ENCODE peak calls at places on chromosomes 12 and 14, in seven cellular contexts. T, P, F, C, M, B and Y are unnamed samples.

GRCh38 chr12:6852651-6853354 is 853 bp downstream of the USP5 start:
- DNase-seq in T (peak), P (peak), F (no peak), C (peak), M (peak), B (peak), Y (peak)

GRCh38 chr14:100498068-100498467 is 89.1 kb downstream of the BEGAIN start:
- DNase-seq in T (no peak), P (no peak), F (no peak), C (no peak), M (no peak), B (no peak), Y (no peak)

GRCh38 chr14:79861111-79861510 is 350.2 kb downstream of the DIO2 start:
- DNase-seq in T (no peak), P (no peak), F (no peak), C (no peak), M (no peak), B (no peak), Y (no peak)

GRCh38 chr12:84056-84455 is 17.5 kb downstream of the IQSEC3 start:
- DNase-seq in T (no peak), P (no peak), F (no peak), C (no peak), M (no peak), B (no peak), Y (no peak)

GRCh38 chr14:56198438-56198837 is 80.2 kb downstream of the PELI2 start:
- DNase-seq in T (no peak), P (no peak), F (no peak), C (no peak), M (no peak), B (no peak), Y (no peak)

GRCh38 chr14:22864979-22865378 is 6.6 kb upstream of the LRP10 start:
- DNase-seq in T (no peak), P (no peak), F (no peak), C (no peak), M (no peak), B (no peak), Y (no peak)

GRCh38 chr12:13223941-13224340 is 27.4 kb downstream of the EMP1 start:
- DNase-seq in T (no peak), P (no peak), F (no peak), C (no peak), M (no peak), B (peak), Y (no peak)

GRCh38 chr14:87896393-87897380 is 96.3 kb downstream of the GALC start:
- DNase-seq in T (peak), P (peak), F (no peak), C (peak), M (peak), B (peak), Y (no peak)

GRCh38 chr12:3453947-3454675 is 36.9 kb upstream of the PRMT8 start:
- DNase-seq in T (no peak), P (peak), F (no peak), C (peak), M (no peak), B (peak), Y (no peak)

GRCh38 chr12:124338448-124338847 is 43.6 kb downstream of the RFLNA start:
- DNase-seq in T (no peak), P (no peak), F (no peak), C (no peak), M (no peak), B (no peak), Y (no peak)

GRCh38 chr14:36333106-36333505 is 12.7 kb upstream of the MBIP start:
- DNase-seq in T (no peak), P (no peak), F (no peak), C (no peak), M (no peak), B (no peak), Y (no peak)

GRCh38 chr12:48827026-48827425 is 8.7 kb downstream of the CACNB3 start:
- DNase-seq in T (no peak), P (no peak), F (no peak), C (no peak), M (peak), B (no peak), Y (no peak)

GRCh38 chr12:27334052-27334720 is 1.6 kb downstream of the BMAL2 start:
- DNase-seq in T (no peak), P (no peak), F (no peak), C (no peak), M (no peak), B (no peak), Y (no peak)

GRCh38 chr14:22220427-22220826 is 368.6 kb downstream of the DAD1 start:
- DNase-seq in T (no peak), P (peak), F (no peak), C (no peak), M (no peak), B (peak), Y (no peak)

GRCh38 chr14:103445783-103446182 is 60.6 kb downstream of the MARK3 start:
- DNase-seq in T (no peak), P (no peak), F (no peak), C (no peak), M (no peak), B (no peak), Y (no peak)

GRCh38 chr14:95832012-95832411 is 44.6 kb upstream of the TUNAR start:
- DNase-seq in T (no peak), P (no peak), F (no peak), C (no peak), M (no peak), B (no peak), Y (no peak)

GRCh38 chr12:76927170-76927784 is 48.5 kb upstream of the CSRP2 start:
- DNase-seq in T (peak), P (peak), F (peak), C (peak), M (peak), B (peak), Y (peak)

GRCh38 chr12:2752676-2753371 is 41.9 kb upstream of the FKBP4 start:
- DNase-seq in T (no peak), P (peak), F (peak), C (peak), M (peak), B (peak), Y (peak)

GRCh38 chr12:123519151-123520001 is 14.1 kb downstream of the RILPL1 start:
- DNase-seq in T (no peak), P (no peak), F (peak), C (no peak), M (peak), B (peak), Y (no peak)

GRCh38 chr12:124605150-124605549 is 37.7 kb upstream of the NCOR2 start:
- DNase-seq in T (no peak), P (no peak), F (no peak), C (peak), M (no peak), B (no peak), Y (peak)

GRCh38 chr12:91551927-91552326 is 369.3 kb upstream of the DCN start:
- DNase-seq in T (no peak), P (no peak), F (no peak), C (no peak), M (peak), B (no peak), Y (no peak)

GRCh38 chr14:86797075-86797351 is 1196.0 kb downstream of the GALC start:
- DNase-seq in T (no peak), P (no peak), F (no peak), C (no peak), M (no peak), B (no peak), Y (no peak)

GRCh38 chr14:21525571-21525970 is 575 bp downstream of the SALL2 start:
- DNase-seq in T (no peak), P (peak), F (no peak), C (peak), M (peak), B (peak), Y (peak)

GRCh38 chr12:24378548-24379011 is 429.1 kb upstream of the SOX5 start:
- DNase-seq in T (no peak), P (peak), F (no peak), C (peak), M (no peak), B (no peak), Y (no peak)

GRCh38 chr14:68466491-68466977 is 326.3 kb downstream of the ZFP36L1 start:
- DNase-seq in T (no peak), P (peak), F (no peak), C (no peak), M (no peak), B (peak), Y (no peak)

GRCh38 chr14:93935213-93935612 is 8.1 kb downstream of the FAM181A start:
- DNase-seq in T (no peak), P (no peak), F (no peak), C (no peak), M (no peak), B (no peak), Y (no peak)

GRCh38 chr12:104974626-104975290 is 11.4 kb upstream of the NOPCHAP1 start:
- DNase-seq in T (peak), P (no peak), F (no peak), C (no peak), M (no peak), B (no peak), Y (no peak)

GRCh38 chr14:60657609-60657983 is 8.3 kb upstream of the SIX1 start:
- DNase-seq in T (peak), P (no peak), F (no peak), C (peak), M (no peak), B (no peak), Y (no peak)

GRCh38 chr14:94011795-94012194 is 14.3 kb upstream of the OTUB2 start:
- DNase-seq in T (peak), P (no peak), F (no peak), C (no peak), M (no peak), B (no peak), Y (no peak)

GRCh38 chr14:75232597-75232996 is 46.0 kb upstream of the FOS start:
- DNase-seq in T (peak), P (no peak), F (no peak), C (no peak), M (no peak), B (no peak), Y (no peak)

GRCh38 chr12:81468206-81468605 is 290.9 kb downstream of the PPFIA2 start:
- DNase-seq in T (no peak), P (peak), F (no peak), C (no peak), M (no peak), B (peak), Y (no peak)

GRCh38 chr12:69000540-69001243 is 67.7 kb upstream of the CPM start:
- DNase-seq in T (no peak), P (no peak), F (no peak), C (no peak), M (no peak), B (peak), Y (no peak)

GRCh38 chr14:64636208-64636979 is 67.8 kb upstream of the PLEKHG3 start:
- DNase-seq in T (peak), P (peak), F (peak), C (peak), M (peak), B (peak), Y (peak)

GRCh38 chr12:58588771-58589170 is 331.5 kb downstream of the LRIG3 start:
- DNase-seq in T (no peak), P (peak), F (no peak), C (no peak), M (no peak), B (peak), Y (no peak)

GRCh38 chr12:46779879-46780278 is 45.9 kb downstream of the SLC38A4 start:
- DNase-seq in T (no peak), P (no peak), F (no peak), C (no peak), M (no peak), B (no peak), Y (no peak)

GRCh38 chr14:95361373-95362179 is 41.9 kb upstream of the CLMN start:
- DNase-seq in T (peak), P (peak), F (peak), C (peak), M (peak), B (peak), Y (peak)

GRCh38 chr14:105116451-105117256 is 51.4 kb upstream of the GPR132 start:
- DNase-seq in T (no peak), P (no peak), F (no peak), C (no peak), M (no peak), B (no peak), Y (no peak)

GRCh38 chr12:43210437-43211197 is 341.4 kb downstream of the ADAMTS20 start:
- DNase-seq in T (peak), P (peak), F (no peak), C (no peak), M (no peak), B (peak), Y (no peak)

DNA sequence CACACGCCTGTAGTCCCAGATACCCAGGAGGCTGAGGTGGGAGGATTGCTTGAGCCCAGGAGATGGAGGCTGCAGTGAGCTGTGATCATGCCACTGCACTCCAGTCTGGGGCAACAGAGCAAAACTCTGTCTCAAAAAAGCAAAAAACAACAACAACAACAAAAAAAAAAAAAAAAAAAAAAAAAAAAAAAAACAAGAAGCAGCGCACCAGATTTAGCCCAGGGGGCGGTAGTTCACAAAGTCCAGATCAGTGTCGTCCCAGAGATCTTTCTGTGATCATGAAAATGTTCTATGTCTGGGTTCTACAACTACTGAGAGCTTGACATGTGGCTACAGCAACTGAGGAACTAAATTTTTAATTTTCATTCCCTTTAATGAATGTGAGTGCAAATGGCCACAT is 27.4 kb downstream of the OAS2 start:
- DNase-seq in T (peak), P (no peak), F (no peak), C (peak), M (no peak), B (peak), Y (peak)
- TF ChIP-seq CTCF in T (peak), P (peak), F (no peak), C (peak), M (no peak), B (peak), Y (peak)

DNA sequence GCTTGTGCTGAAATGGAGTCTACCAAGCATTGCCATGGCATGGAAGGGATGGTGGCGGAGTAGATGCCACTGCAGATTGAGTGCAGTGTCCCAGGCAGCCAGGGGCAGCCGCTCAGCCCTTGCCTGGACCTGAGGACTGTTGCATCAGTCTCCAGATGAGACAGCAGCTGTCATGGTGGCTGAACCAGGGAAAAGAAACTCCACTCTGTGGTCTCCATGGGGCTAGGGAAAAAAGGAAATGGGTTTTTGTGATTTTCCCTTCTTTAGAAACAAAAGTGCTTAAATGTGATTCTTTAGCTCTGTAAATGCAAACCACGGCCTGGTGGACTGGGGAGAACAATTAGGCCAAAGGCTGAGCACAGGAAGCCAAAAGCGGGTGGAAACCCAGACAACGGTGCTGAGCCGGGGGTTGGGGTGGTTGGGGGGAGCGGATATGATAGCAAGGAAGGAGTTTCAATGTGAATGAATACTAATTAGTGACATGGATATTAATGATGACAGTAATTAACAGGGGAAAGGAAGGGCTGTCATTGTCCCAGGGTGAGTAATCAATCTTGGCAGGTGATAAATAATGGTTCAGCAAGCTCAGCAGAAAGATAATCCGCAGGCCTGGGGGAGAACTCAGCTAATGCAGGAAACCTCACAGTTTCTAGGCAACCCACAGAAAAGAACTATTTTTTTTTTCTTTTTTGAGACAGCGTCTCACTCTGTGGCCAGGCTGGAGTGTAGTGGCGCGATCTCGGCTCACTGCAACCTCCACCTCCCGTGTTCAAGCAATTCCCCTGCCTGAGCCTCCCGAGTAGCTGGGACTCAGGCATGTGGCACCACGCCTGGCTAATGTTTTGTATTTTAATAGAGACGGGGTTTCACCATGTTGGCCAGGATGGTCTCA is 442.6 kb downstream of the DPF3 start:
- DNase-seq in T (no peak), P (peak), F (no peak), C (peak), M (no peak), B (no peak), Y (peak)
- H3K27ac ChIP-seq in T (no peak), P (no peak), F (no peak), C (peak), M (no peak), B (no peak), Y (peak)

DNA sequence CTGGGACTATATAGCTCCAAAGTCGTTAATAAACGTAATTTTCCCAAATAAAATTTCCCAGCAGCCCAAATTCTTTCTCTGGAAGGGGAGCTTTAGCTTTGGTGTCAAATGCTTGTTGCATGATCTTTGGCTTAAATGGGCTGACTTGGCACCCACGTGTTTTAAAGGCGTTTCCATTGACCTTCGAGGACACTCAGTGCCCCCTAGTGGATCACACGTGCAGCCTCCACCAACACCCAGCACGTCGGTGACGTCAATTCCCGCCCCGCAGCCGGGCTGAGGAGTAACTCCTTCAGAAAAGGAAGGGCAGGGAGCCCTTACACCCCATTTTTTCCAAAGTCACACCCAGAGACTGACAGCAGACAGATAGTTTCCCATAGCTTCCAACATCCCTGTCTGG is 707.8 kb downstream of the AACS start:
- DNase-seq in T (peak), P (no peak), F (no peak), C (peak), M (no peak), B (no peak), Y (peak)
- TF ChIP-seq CTCF in T (peak), P (no peak), F (no peak), C (peak), M (no peak), B (no peak), Y (peak)

GRCh38 chr14:73757876-73758391 is 43.8 kb upstream of the PNMA1 start:
- DNase-seq in T (no peak), P (no peak), F (no peak), C (no peak), M (no peak), B (no peak), Y (no peak)
- H3K27ac ChIP-seq in T (peak), P (peak), F (peak), C (no peak), M (peak), B (no peak), Y (no peak)

DNA sequence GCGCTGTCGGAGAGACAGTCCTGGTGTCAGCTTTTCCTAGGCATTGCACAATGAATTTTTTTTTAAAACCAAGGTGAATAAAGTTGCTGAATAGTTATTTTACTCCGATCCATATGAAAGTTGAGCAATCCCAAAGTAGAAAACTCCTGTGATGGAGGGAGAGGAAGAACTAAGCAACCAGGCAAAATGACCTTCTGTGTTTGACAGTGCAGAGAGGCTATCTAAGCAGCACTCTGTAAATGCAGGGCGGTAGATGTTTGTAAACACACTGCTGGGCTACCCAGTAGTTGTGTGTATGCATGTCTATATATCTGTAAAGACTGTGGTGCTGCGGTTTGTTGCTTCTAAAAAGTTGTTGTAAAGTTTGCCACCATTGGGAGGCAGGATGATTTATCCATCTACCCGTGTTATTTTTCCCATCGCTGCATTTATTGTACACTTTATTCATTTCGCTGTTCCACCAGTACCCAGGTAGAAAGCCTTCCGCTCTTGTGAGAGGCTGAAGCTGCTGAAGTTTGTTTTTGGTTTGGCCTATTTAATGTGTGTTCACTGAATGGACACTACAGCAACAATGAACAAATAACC is 1.3 kb downstream of the ETV6 start:
- DNase-seq in T (peak), P (peak), F (no peak), C (peak), M (no peak), B (peak), Y (no peak)
- TF ChIP-seq CTCF in T (peak), P (no peak), F (no peak), C (no peak), M (no peak), B (no peak), Y (no peak)

GRCh38 chr12:93080452-93080851 is 151.4 kb upstream of the EEA1 start:
- DNase-seq in T (no peak), P (no peak), F (no peak), C (no peak), M (no peak), B (no peak), Y (no peak)

GRCh38 chr12:93079271-93079670 is 150.2 kb upstream of the EEA1 start:
- DNase-seq in T (no peak), P (no peak), F (no peak), C (no peak), M (no peak), B (no peak), Y (no peak)

GRCh38 chr12:93079976-93080375 is 150.9 kb upstream of the EEA1 start:
- DNase-seq in T (no peak), P (no peak), F (no peak), C (no peak), M (no peak), B (no peak), Y (no peak)

GRCh38 chr12:93080994-93081809 is 152.1 kb upstream of the EEA1 start:
- DNase-seq in T (no peak), P (peak), F (no peak), C (peak), M (no peak), B (peak), Y (no peak)

GRCh38 chr12:93081810-93082165 is 152.7 kb upstream of the EEA1 start:
- DNase-seq in T (no peak), P (no peak), F (no peak), C (no peak), M (no peak), B (no peak), Y (no peak)
- H3K27ac ChIP-seq in T (no peak), P (no peak), F (no peak), C (no peak), M (no peak), B (peak), Y (no peak)